ENCODE peak calls at places on chromosomes 5 and 9, in seven cellular contexts. O is MM.1S, B is GM23338, S is OCI-LY7, A is hepatocyte, P is HCT116, K is SK-N-SH. Y is an unnamed sample.

GRCh38 chr5:174777545-174777944 is 53.2 kb downstream of the MSX2 start:
- DNase-seq in P (no peak), B (no peak), A (no peak), K (no peak), S (no peak), O (no peak), Y (peak; percentile 22)

GRCh38 chr5:179355976-179356968 is 11.0 kb upstream of the ADAMTS2 start:
- DNase-seq in S (no peak), B (no peak), O (no peak), P (no peak), K (no peak), A (peak; percentile 57), Y (peak; percentile 73)

GRCh38 chr5:155735388-155735787 is 591.6 kb upstream of the SGCD start:
- DNase-seq in S (no peak), B (no peak), A (no peak), O (no peak), P (no peak), K (no peak), Y (peak; percentile 1)

GRCh38 chr5:111697881-111698757 is 58.9 kb downstream of the NREP start:
- DNase-seq in P (no peak), B (peak; percentile 56), K (no peak), O (no peak), S (peak; percentile 26), A (peak; percentile 24), Y (peak; percentile 74)

GRCh38 chr9:94865599-94866456 is 139.3 kb downstream of the AOPEP start:
- DNase-seq in B (no peak), K (peak; percentile 58), O (no peak), P (no peak), S (no peak), A (peak; percentile 25), Y (peak; percentile 67)

GRCh38 chr5:10283927-10284635 is 23.6 kb downstream of the CMBL start:
- DNase-seq in P (peak; percentile 42), K (peak; percentile 85), O (peak; percentile 88), S (peak; percentile 87), A (peak; percentile 91), B (peak; percentile 90), Y (peak; percentile 89)

GRCh38 chr5:119275146-119275872 is 80.5 kb upstream of the TNFAIP8 start:
- DNase-seq in A (peak; percentile 24), O (no peak), K (no peak), S (no peak), B (no peak), P (peak; percentile 21), Y (peak; percentile 55)

GRCh38 chr5:138354387-138354786 is 1.9 kb downstream of the KDM3B start:
- DNase-seq in S (no peak), P (no peak), B (peak; percentile 47), O (no peak), A (no peak), K (no peak), Y (no peak)

GRCh38 chr9:126225611-126226609 is 100.7 kb upstream of the MVB12B start:
- DNase-seq in A (no peak), P (no peak), K (no peak), O (no peak), B (no peak), S (no peak), Y (no peak)

GRCh38 chr5:88984040-88984439 is 101.1 kb upstream of the MEF2C start:
- DNase-seq in P (no peak), A (no peak), S (no peak), O (no peak), K (no peak), B (no peak), Y (no peak)

GRCh38 chr5:36734422-36734821 is 128.0 kb downstream of the SLC1A3 start:
- DNase-seq in S (peak; percentile 31), B (peak; percentile 61), A (peak; percentile 53), O (no peak), K (peak; percentile 24), P (no peak), Y (peak; percentile 60)

GRCh38 chr9:69932901-69933300 is 110.7 kb upstream of the MAMDC2 start:
- DNase-seq in S (peak; percentile 5), O (peak; percentile 24), A (peak; percentile 43), P (peak; percentile 39), B (peak; percentile 57), K (no peak), Y (peak; percentile 39)

GRCh38 chr5:103254921-103255320 is 3.6 kb upstream of the MACIR start:
- DNase-seq in O (no peak), B (no peak), A (no peak), K (no peak), P (no peak), S (no peak), Y (no peak)

GRCh38 chr9:88320748-88321415 is 67.4 kb upstream of the SPIN1 start:
- DNase-seq in K (no peak), P (no peak), O (no peak), B (no peak), A (no peak), S (no peak), Y (no peak)

GRCh38 chr9:88326936-88327335 is 61.3 kb upstream of the SPIN1 start:
- DNase-seq in O (no peak), P (no peak), B (no peak), A (no peak), K (no peak), S (no peak), Y (no peak)

GRCh38 chr9:88319936-88320747 is 68.1 kb upstream of the SPIN1 start:
- DNase-seq in K (no peak), P (no peak), B (no peak), A (no peak), O (no peak), S (no peak), Y (peak; percentile 17)

GRCh38 chr9:88326024-88326423 is 62.2 kb upstream of the SPIN1 start:
- DNase-seq in S (no peak), B (no peak), K (no peak), O (no peak), A (no peak), P (no peak), Y (no peak)

DNA sequence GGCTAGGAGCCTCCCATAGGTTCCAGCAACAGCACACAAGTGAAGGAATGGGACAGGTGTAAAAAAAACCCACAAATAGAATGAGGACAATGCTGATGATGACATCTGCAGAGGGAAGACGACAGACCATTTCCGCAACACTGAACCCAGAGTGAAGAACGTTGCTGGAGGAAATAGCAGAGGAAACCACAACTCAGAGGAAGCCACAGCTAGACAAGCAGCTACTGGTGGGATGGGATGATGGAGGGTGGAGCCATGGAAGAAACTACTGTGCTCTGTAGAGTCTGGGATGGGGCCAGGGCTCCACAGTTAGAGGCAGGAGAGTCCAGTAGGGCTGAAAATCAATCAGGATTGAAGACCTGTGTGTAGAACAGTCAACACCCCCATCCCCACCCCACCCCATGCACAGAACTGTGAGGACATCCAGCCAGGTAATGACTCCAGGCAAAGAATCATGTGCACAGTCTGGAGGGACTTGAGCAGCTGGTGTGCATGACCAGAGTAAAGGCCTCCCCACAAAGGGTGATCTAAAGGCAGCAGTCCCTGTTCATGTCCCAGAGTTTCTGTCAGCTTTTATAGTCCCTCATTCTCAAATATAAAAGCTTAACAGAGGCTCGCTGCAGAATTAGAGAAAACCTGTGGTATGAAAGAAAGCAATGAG is 65.2 kb upstream of the SPIN1 start:
- DNase-seq in A (no peak), O (peak; percentile 90), S (peak; percentile 78), B (no peak), K (no peak), P (no peak), Y (peak; percentile 4)
- TF ChIP-seq EZH2phosphoT487 in A (no peak), O (no peak), S (no peak), B (no peak), K (no peak), P (no peak), Y (no peak)

DNA sequence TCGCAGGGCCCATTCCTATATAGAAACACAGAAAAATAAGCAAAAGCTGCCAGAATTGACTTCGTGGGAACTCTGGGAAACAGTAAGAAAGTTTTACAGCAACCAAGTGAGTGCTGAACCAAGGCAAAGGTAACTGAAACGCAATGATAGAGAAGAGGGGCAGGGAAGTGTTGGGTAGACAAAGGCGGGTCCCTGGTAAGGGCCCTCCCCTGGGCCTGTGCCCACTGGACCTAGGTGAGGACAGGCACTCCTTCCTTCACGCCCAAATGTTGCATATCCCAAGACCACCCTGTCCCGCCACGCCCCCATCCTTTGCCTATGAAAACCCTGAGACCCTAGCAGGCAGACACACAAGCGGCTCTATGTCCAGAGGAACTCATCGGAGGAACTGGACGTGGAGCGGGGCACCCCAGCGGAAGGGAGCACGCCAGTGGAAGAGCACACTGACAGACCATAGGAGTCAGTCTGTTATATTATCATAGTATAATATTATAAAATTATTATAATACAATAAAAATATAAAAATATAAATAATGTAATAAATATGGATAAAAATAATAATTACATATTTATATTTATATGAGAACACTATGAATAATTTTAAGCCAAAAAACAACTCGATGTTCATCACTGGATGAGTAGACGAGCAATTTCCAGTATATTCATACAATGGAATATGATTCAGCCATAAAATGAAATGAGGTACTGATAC is 27.9 kb downstream of the CDKN2A start:
- DNase-seq in A (no peak), P (no peak), K (no peak), B (peak; percentile 55), O (no peak), S (no peak), Y (no peak)
- TF ChIP-seq EZH2phosphoT487 in A (no peak), P (no peak), K (no peak), B (peak; percentile 41), O (no peak), S (no peak), Y (no peak)

GRCh38 chr5:180641566-180641900 is 7.9 kb downstream of the FLT4 start:
- DNase-seq in A (no peak), K (peak; percentile 21), O (no peak), B (no peak), P (no peak), S (no peak), Y (no peak)

GRCh38 chr5:180642181-180643140 is 6.9 kb downstream of the FLT4 start:
- DNase-seq in O (no peak), S (no peak), A (no peak), P (no peak), B (no peak), K (peak; percentile 12), Y (no peak)

GRCh38 chr5:180644129-180644824 is 5.1 kb downstream of the FLT4 start:
- DNase-seq in S (no peak), K (peak; percentile 9), A (no peak), P (no peak), O (no peak), B (no peak), Y (no peak)

GRCh38 chr5:180644825-180645608 is 4.4 kb downstream of the FLT4 start:
- DNase-seq in P (no peak), A (peak; percentile 3), K (peak; percentile 34), B (no peak), S (no peak), O (no peak), Y (no peak)

GRCh38 chr5:180643191-180643851 is 6.1 kb downstream of the FLT4 start:
- DNase-seq in A (peak; percentile 2), P (no peak), S (no peak), B (no peak), O (no peak), K (peak; percentile 45), Y (no peak)
- TF ChIP-seq EZH2phosphoT487 in A (no peak), P (no peak), S (no peak), B (no peak), O (no peak), K (no peak), Y (no peak)

DNA sequence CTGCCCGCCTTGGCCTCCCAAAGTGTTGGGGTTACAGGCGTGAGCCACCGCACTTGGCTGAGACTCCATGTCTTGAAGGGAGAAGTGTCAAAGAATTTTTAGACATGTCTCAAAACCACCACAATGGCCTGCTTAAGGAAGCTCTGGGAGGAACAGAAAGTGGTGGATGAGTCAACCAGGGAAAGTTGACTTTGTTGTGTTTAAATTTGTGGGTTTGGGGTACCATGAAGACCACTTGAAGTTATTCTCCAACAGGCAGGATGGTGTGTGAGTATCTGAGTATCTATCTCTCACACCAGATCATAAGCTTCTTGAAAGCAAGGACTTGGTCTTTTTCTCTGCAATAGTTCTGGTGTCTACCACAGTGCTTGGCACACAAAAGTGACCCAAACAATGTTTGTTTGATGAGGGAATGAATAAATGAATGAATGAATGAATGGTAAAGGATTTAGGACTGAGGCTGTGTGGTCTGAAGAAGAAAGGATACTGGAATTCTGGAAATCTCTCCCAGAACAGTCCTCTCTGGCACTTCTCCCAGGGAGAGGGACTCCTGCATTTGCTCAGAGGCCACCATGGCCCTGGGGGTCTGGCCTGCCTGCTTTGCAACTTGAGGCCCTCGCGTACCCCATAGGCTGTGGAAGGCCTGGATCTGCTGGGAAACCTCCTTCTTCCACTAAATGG is 187.8 kb downstream of the PALM2AKAP2 start:
- DNase-seq in O (no peak), S (no peak), A (no peak), P (no peak), B (no peak), K (no peak), Y (no peak)
- TF ChIP-seq EZH2phosphoT487 in O (no peak), S (no peak), A (no peak), P (no peak), B (no peak), K (no peak), Y (no peak)